ENCODE peak calls at places on chromosomes 5 and 9, in ten cellular contexts. U, S, D, Z, A, Y, P, O, E and L are unnamed samples.

GRCh38 chr9:76137941-76138340 is 247.5 kb downstream of the PCSK5 start:
- DNase-seq in P (no peak), D (no peak), Z (no peak), E (no peak), Y (no peak), O (no peak), U (no peak), S (no peak), A (no peak), L (no peak)

GRCh38 chr9:133144142-133144886 is 19.4 kb downstream of the GBGT1 start:
- DNase-seq in Y (no peak), S (peak; percentile 83), O (peak; percentile 85), E (peak; percentile 92), P (peak; percentile 81), A (peak; percentile 88), D (peak; percentile 84), Z (peak; percentile 58), U (no peak), L (peak; percentile 93)

GRCh38 chr5:34686762-34687268 is 30.7 kb downstream of the RAI14 start:
- DNase-seq in S (no peak), P (no peak), U (no peak), Y (peak; percentile 100), Z (peak; percentile 48), D (peak; percentile 85), E (no peak), A (peak; percentile 96), O (peak; percentile 93), L (peak; percentile 88)

GRCh38 chr5:156527611-156528010 is 200.6 kb downstream of the SGCD start:
- DNase-seq in Z (no peak), O (no peak), U (no peak), A (no peak), P (no peak), Y (no peak), D (no peak), S (no peak), E (no peak), L (no peak)

GRCh38 chr5:158514353-158514960 is 585.3 kb downstream of the EBF1 start:
- DNase-seq in Y (peak; percentile 81), U (no peak), P (no peak), A (no peak), E (no peak), Z (no peak), O (peak; percentile 53), S (no peak), D (no peak), L (no peak)

GRCh38 chr5:148733601-148734438 is 79.5 kb upstream of the HTR4 start:
- DNase-seq in S (peak; percentile 64), Z (peak; percentile 98), A (peak; percentile 80), O (peak; percentile 99), D (peak; percentile 73), E (peak; percentile 63), P (peak; percentile 39), Y (peak; percentile 60), U (no peak), L (peak; percentile 63)

GRCh38 chr9:110069326-110070248 is 138.4 kb downstream of the C9orf152 start:
- DNase-seq in P (no peak), D (no peak), A (no peak), O (peak; percentile 84), S (no peak), Z (no peak), Y (peak; percentile 94), U (no peak), E (no peak), L (no peak)

GRCh38 chr5:174045470-174046025 is at the start of gene NSG2:
- DNase-seq in U (peak; percentile 84), S (peak; percentile 90), D (peak; percentile 92), Z (peak; percentile 44), O (peak; percentile 95), P (no peak), A (peak; percentile 97), E (no peak), Y (peak; percentile 90), L (peak; percentile 73)

GRCh38 chr5:86880785-86881492 is 263.2 kb downstream of the COX7C start:
- DNase-seq in Z (peak; percentile 15), U (peak; percentile 72), A (peak; percentile 98), Y (peak; percentile 80), O (peak; percentile 96), E (peak; percentile 23), P (peak; percentile 1), D (peak; percentile 74), S (peak; percentile 55), L (peak; percentile 44)

GRCh38 chr5:131382407-131383395 is 118.8 kb downstream of the CDC42SE2 start:
- DNase-seq in P (peak; percentile 41), S (peak; percentile 8), E (peak; percentile 49), Y (no peak), D (peak; percentile 63), Z (no peak), O (peak; percentile 61), A (peak; percentile 95), U (peak; percentile 47), L (peak; percentile 60)

GRCh38 chr5:138305797-138306196 is 25.8 kb downstream of the CDC25C start:
- DNase-seq in E (no peak), D (no peak), P (no peak), Z (no peak), U (no peak), A (no peak), O (no peak), S (no peak), Y (no peak), L (no peak)

GRCh38 chr9:36584626-36585460 is 12.1 kb downstream of the MELK start:
- DNase-seq in Y (peak; percentile 90), S (no peak), D (peak; percentile 24), Z (no peak), U (no peak), P (no peak), A (peak; percentile 25), E (no peak), O (peak; percentile 56), L (peak; percentile 72)

GRCh38 chr5:41832430-41832829 is 37.8 kb downstream of the OXCT1 start:
- DNase-seq in D (no peak), Z (no peak), Y (no peak), S (no peak), P (no peak), E (no peak), U (no peak), O (no peak), A (no peak), L (no peak)

GRCh38 chr5:59322058-59322457 is 571.5 kb downstream of the PDE4D start:
- DNase-seq in S (no peak), A (no peak), D (no peak), O (no peak), P (no peak), Y (no peak), Z (no peak), E (no peak), U (no peak), L (no peak)

GRCh38 chr5:177372534-177372896 is 11.7 kb upstream of the SLC34A1 start:
- DNase-seq in P (no peak), Y (no peak), E (no peak), O (no peak), Z (no peak), A (no peak), S (no peak), D (no peak), U (no peak), L (no peak)

GRCh38 chr9:73199886-73200285 is 48.2 kb downstream of the ANXA1 start:
- DNase-seq in Z (no peak), A (peak; percentile 35), U (no peak), O (peak; percentile 50), P (no peak), E (no peak), D (no peak), S (no peak), Y (no peak), L (no peak)

GRCh38 chr5:134070648-134070978 is 43.9 kb upstream of the TCF7 start:
- DNase-seq in D (no peak), Z (no peak), P (no peak), A (no peak), U (no peak), E (no peak), O (no peak), S (no peak), Y (peak; percentile 16), L (no peak)

GRCh38 chr5:37955748-37956147 is 115.9 kb upstream of the GDNF start:
- DNase-seq in U (no peak), E (no peak), P (no peak), Z (no peak), Y (no peak), A (no peak), D (no peak), O (peak; percentile 11), S (no peak), L (no peak)

GRCh38 chr5:65790371-65791163 is 68.6 kb downstream of the NLN start:
- DNase-seq in A (peak; percentile 19), S (no peak), Y (no peak), P (no peak), O (no peak), D (no peak), Z (no peak), U (no peak), E (no peak), L (no peak)
- H3K4me3 ChIP-seq in A (no peak overlapping the region), S (no peak overlapping the region), Y (no peak overlapping the region), P (no peak overlapping the region), O (no peak overlapping the region), D (no peak overlapping the region), Z (no peak overlapping the region), U (no peak overlapping the region), E (no peak overlapping the region), L (no peak overlapping the region)

DNA sequence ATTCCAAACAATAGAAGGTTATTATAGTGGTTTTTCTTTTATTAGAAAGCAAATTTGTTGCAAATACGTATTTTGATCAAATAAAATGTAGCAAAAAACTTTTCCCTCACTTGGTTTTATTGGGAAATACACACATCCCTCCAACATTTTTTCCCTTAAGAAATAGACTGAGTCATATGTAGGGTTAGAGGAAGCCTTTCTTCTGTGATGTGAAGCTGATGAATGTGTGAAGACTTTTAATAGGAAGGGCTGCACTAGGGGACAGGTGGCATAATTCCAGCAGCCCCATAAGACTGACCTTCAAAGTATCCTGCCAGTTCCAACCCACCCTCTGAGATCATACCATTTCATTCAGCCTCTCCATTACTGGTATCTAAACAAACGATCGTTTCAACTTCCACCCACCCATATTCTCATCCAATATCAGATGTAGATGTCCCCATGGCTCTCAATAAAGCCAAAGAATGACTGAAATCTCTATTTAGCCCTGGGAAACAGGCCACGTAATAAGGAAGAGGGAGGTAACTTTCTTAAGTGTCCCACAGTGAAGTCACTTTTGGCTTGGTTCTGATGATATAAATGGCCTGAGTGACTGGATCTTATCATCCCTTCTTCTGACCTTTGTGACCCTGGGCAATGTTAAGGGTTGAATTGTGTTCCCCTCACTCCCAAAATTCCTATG is 64.7 kb upstream of the LPAR1 start:
- DNase-seq in D (no peak), E (no peak), O (no peak), U (no peak), P (no peak), A (no peak), Y (no peak), S (no peak), Z (no peak), L (no peak)
- H3K4me3 ChIP-seq in D (no peak overlapping the region), E (no peak overlapping the region), O (no peak overlapping the region), U (no peak overlapping the region), P (no peak overlapping the region), A (no peak overlapping the region), Y (no peak overlapping the region), S (no peak overlapping the region), Z (no peak overlapping the region), L (no peak overlapping the region)

GRCh38 chr9:93500571-93501298 is 47.4 kb upstream of the FAM120AOS start:
- DNase-seq in U (no peak), Z (no peak), O (no peak), E (no peak), Y (no peak), D (no peak), P (no peak), S (no peak), A (no peak), L (no peak)
- H3K4me3 ChIP-seq in U (no peak overlapping the region), Z (peak overlapping the region; percentile 38), O (peak overlapping the region; percentile 27), E (peak overlapping the region; percentile 55), Y (no peak overlapping the region), D (no peak overlapping the region), P (peak overlapping the region; percentile 89), S (no peak overlapping the region), A (no peak overlapping the region), L (no peak overlapping the region)

GRCh38 chr9:101849102-101849707 is 110.8 kb upstream of the GRIN3A start:
- DNase-seq in P (no peak), U (no peak), D (peak; percentile 2), A (no peak), Y (no peak), Z (no peak), E (no peak), S (no peak), O (no peak), L (no peak)
- H3K4me3 ChIP-seq in P (no peak overlapping the region), U (no peak overlapping the region), D (no peak overlapping the region), A (no peak overlapping the region), Y (no peak overlapping the region), Z (no peak overlapping the region), E (no peak overlapping the region), S (no peak overlapping the region), O (no peak overlapping the region), L (no peak overlapping the region)